ENCODE peak calls at places on chromosomes 2 and 18, in seven cellular contexts. B, E, Q, U, R, O and V are unnamed samples.

GRCh38 chr2:173359231-173359630 is 4.6 kb downstream of the CDCA7 start:
- DNase-seq in B (peak; percentile 4), R (no peak), Q (no peak), O (no peak), E (no peak), U (no peak), V (no peak)

GRCh38 chr2:26521913-26522180 is 43.9 kb upstream of the OTOF start:
- DNase-seq in R (no peak), U (no peak), O (no peak), Q (no peak), B (no peak), E (no peak), V (no peak)

GRCh38 chr18:77054606-77055428 is 77.8 kb downstream of the MBP start:
- DNase-seq in R (peak; percentile 47), B (peak; percentile 18), O (peak; percentile 91), E (peak; percentile 96), Q (peak; percentile 88), U (peak; percentile 80), V (peak; percentile 89)

GRCh38 chr2:180012523-180012922 is 5.4 kb upstream of the CWC22 start:
- DNase-seq in R (no peak), U (no peak), Q (no peak), O (no peak), E (peak; percentile 94), B (peak; percentile 81), V (no peak)

GRCh38 chr2:234954551-234954992 is 2.8 kb downstream of the SH3BP4 start:
- DNase-seq in O (peak; percentile 48), E (peak; percentile 52), B (peak; percentile 64), R (no peak), Q (no peak), U (no peak), V (no peak)

GRCh38 chr2:26606847-26607190 is 34.3 kb downstream of the CIB4 start:
- DNase-seq in O (no peak), U (no peak), Q (no peak), R (no peak), B (no peak), E (no peak), V (no peak)

GRCh38 chr18:77223221-77223639 is 26.4 kb upstream of the GALR1 start:
- DNase-seq in Q (no peak), B (no peak), O (no peak), U (no peak), R (no peak), E (no peak), V (no peak)

GRCh38 chr2:204452464-204453023 is 92.7 kb upstream of the PARD3B start:
- DNase-seq in B (peak; percentile 100), U (no peak), O (peak; percentile 8), R (no peak), E (peak; percentile 96), Q (peak; percentile 47), V (no peak)

GRCh38 chr18:74451148-74451547 is 6.0 kb downstream of the DIPK1C start:
- DNase-seq in O (no peak), B (no peak), U (no peak), R (no peak), Q (no peak), E (no peak), V (no peak)

GRCh38 chr2:101223814-101224231 is 28.9 kb upstream of the CNOT11 start:
- DNase-seq in R (no peak), Q (no peak), E (no peak), U (peak; percentile 50), B (peak; percentile 84), O (no peak), V (peak; percentile 82)

GRCh38 chr18:57744211-57744694 is 58.9 kb downstream of the ATP8B1 start:
- DNase-seq in E (no peak), U (no peak), O (no peak), Q (no peak), R (no peak), B (peak; percentile 56), V (no peak)

GRCh38 chr2:239263231-239263936 is 137.4 kb downstream of the HDAC4 start:
- DNase-seq in R (no peak), U (no peak), B (no peak), O (no peak), Q (no peak), E (no peak), V (no peak)

GRCh38 chr18:9025104-9025838 is 77.2 kb upstream of the NDUFV2 start:
- DNase-seq in E (peak; percentile 57), O (peak; percentile 30), Q (no peak), U (no peak), R (no peak), B (peak; percentile 80), V (no peak)

GRCh38 chr2:152407204-152407721 is 72.3 kb downstream of the FMNL2 start:
- DNase-seq in R (no peak), B (peak; percentile 75), E (peak; percentile 67), Q (peak; percentile 56), O (peak; percentile 42), U (no peak), V (no peak)

GRCh38 chr2:71790261-71791038 is 337.1 kb downstream of the DYSF start:
- DNase-seq in Q (no peak), U (no peak), R (no peak), E (no peak), O (no peak), B (no peak), V (no peak)

GRCh38 chr2:3704647-3705046 is 1.3 kb downstream of the DCDC2C start:
- DNase-seq in R (no peak), E (no peak), U (no peak), B (no peak), O (no peak), Q (no peak), V (no peak)

GRCh38 chr2:17506736-17507616 is 11.3 kb downstream of the RAD51AP2 start:
- DNase-seq in Q (no peak), B (peak; percentile 63), E (peak; percentile 9), R (no peak), U (no peak), O (peak; percentile 4), V (no peak)

GRCh38 chr2:47300609-47301276 is 102.2 kb upstream of the MSH2 start:
- DNase-seq in B (no peak), Q (no peak), E (no peak), U (no peak), O (no peak), R (no peak), V (peak; percentile 10)

GRCh38 chr18:59704146-59704545 is 6.9 kb upstream of the CCBE1 start:
- DNase-seq in R (no peak), Q (no peak), B (peak; percentile 69), E (no peak), O (no peak), U (no peak), V (no peak)

GRCh38 chr2:46446871-46447568 is 32.3 kb upstream of the TMEM247 start:
- DNase-seq in R (no peak), Q (no peak), B (no peak), U (no peak), O (no peak), E (peak; percentile 85), V (no peak)

GRCh38 chr2:162333968-162334367 is 10.0 kb upstream of the GCA start:
- DNase-seq in B (peak; percentile 31), O (peak; percentile 68), Q (no peak), R (no peak), E (no peak), U (peak; percentile 16), V (no peak)

GRCh38 chr18:50143295-50143694 is 51.7 kb downstream of the MYO5B start:
- DNase-seq in B (no peak), O (no peak), U (no peak), R (no peak), Q (no peak), E (no peak), V (no peak)

GRCh38 chr2:96737831-96738230 is 2.0 kb downstream of the LMAN2L start:
- DNase-seq in E (no peak), Q (no peak), R (no peak), O (no peak), B (no peak), U (no peak), V (no peak)

GRCh38 chr2:62663920-62664319 is 41.6 kb upstream of the EHBP1 start:
- DNase-seq in Q (no peak), R (no peak), O (no peak), B (no peak), U (no peak), E (no peak), V (no peak)

GRCh38 chr2:230425377-230425776 is 9.4 kb downstream of the SP100 start:
- DNase-seq in E (no peak), Q (no peak), O (no peak), R (no peak), B (no peak), U (no peak), V (no peak)

GRCh38 chr18:61333746-61334490 is 688 bp downstream of the CDH20 start:
- DNase-seq in Q (peak; percentile 24), E (peak; percentile 34), B (no peak), O (no peak), U (no peak), R (no peak), V (no peak)